ENCODE peak calls at places on chromosome 18, in seven cellular contexts. One of them, this sample, is unnamed.

GRCh38 chr18:79466591-79466990 is 70.9 kb downstream of the NFATC1 start:
- DNase-seq in osteocyte: no peak
- DNase-seq in stimulated activated CD4-positive, alpha-beta T cell treated with anti-CD3 and anti-CD28 coated beads, Interleukin-1b, Interleukin-23, amount 100 ng/mL, for 24 hours: no peak
- DNase-seq in A172: no peak
- DNase-seq in HFFc6: no peak
- DNase-seq in Panc1: no peak
- DNase-seq in activated effector memory CD4-positive, alpha-beta T cell treated with Interleukin-2 at 50 U/mL for 16 hours: no peak
- DNase-seq in this sample: no peak

GRCh38 chr18:2994603-2995432 is 18.1 kb downstream of the LPIN2 start:
- DNase-seq in osteocyte: no peak
- DNase-seq in stimulated activated CD4-positive, alpha-beta T cell treated with anti-CD3 and anti-CD28 coated beads, Interleukin-1b, Interleukin-23, amount 100 ng/mL, for 24 hours: peak; percentile 46
- DNase-seq in A172: no peak
- DNase-seq in HFFc6: no peak
- DNase-seq in Panc1: no peak
- DNase-seq in activated effector memory CD4-positive, alpha-beta T cell treated with Interleukin-2 at 50 U/mL for 16 hours: peak; percentile 57
- DNase-seq in this sample: peak; percentile 46

GRCh38 chr18:79945118-79946042 is 6.1 kb downstream of the SLC66A2 start:
- DNase-seq in osteocyte: no peak
- DNase-seq in stimulated activated CD4-positive, alpha-beta T cell treated with anti-CD3 and anti-CD28 coated beads, Interleukin-1b, Interleukin-23, amount 100 ng/mL, for 24 hours: no peak
- DNase-seq in A172: no peak
- DNase-seq in HFFc6: no peak
- DNase-seq in Panc1: no peak
- DNase-seq in activated effector memory CD4-positive, alpha-beta T cell treated with Interleukin-2 at 50 U/mL for 16 hours: no peak
- DNase-seq in this sample: no peak

GRCh38 chr18:63409301-63409700 is 13.0 kb downstream of the VPS4B start:
- DNase-seq in osteocyte: no peak
- DNase-seq in stimulated activated CD4-positive, alpha-beta T cell treated with anti-CD3 and anti-CD28 coated beads, Interleukin-1b, Interleukin-23, amount 100 ng/mL, for 24 hours: no peak
- DNase-seq in A172: no peak
- DNase-seq in HFFc6: peak; percentile 56
- DNase-seq in Panc1: no peak
- DNase-seq in activated effector memory CD4-positive, alpha-beta T cell treated with Interleukin-2 at 50 U/mL for 16 hours: no peak
- DNase-seq in this sample: no peak

GRCh38 chr18:58495202-58495601 is 133.7 kb downstream of the ALPK2 start:
- DNase-seq in osteocyte: no peak
- DNase-seq in stimulated activated CD4-positive, alpha-beta T cell treated with anti-CD3 and anti-CD28 coated beads, Interleukin-1b, Interleukin-23, amount 100 ng/mL, for 24 hours: no peak
- DNase-seq in A172: no peak
- DNase-seq in HFFc6: no peak
- DNase-seq in Panc1: no peak
- DNase-seq in activated effector memory CD4-positive, alpha-beta T cell treated with Interleukin-2 at 50 U/mL for 16 hours: no peak
- DNase-seq in this sample: no peak

GRCh38 chr18:48531979-48532378 is 6.9 kb upstream of the CTIF start:
- DNase-seq in osteocyte: peak; percentile 53
- DNase-seq in stimulated activated CD4-positive, alpha-beta T cell treated with anti-CD3 and anti-CD28 coated beads, Interleukin-1b, Interleukin-23, amount 100 ng/mL, for 24 hours: no peak
- DNase-seq in A172: no peak
- DNase-seq in HFFc6: no peak
- DNase-seq in Panc1: no peak
- DNase-seq in activated effector memory CD4-positive, alpha-beta T cell treated with Interleukin-2 at 50 U/mL for 16 hours: no peak
- DNase-seq in this sample: no peak

GRCh38 chr18:76499596-76500340 is 4.7 kb upstream of the ZNF516 start:
- DNase-seq in osteocyte: no peak
- DNase-seq in stimulated activated CD4-positive, alpha-beta T cell treated with anti-CD3 and anti-CD28 coated beads, Interleukin-1b, Interleukin-23, amount 100 ng/mL, for 24 hours: no peak
- DNase-seq in A172: no peak
- DNase-seq in HFFc6: no peak
- DNase-seq in Panc1: no peak
- DNase-seq in activated effector memory CD4-positive, alpha-beta T cell treated with Interleukin-2 at 50 U/mL for 16 hours: no peak
- DNase-seq in this sample: no peak

GRCh38 chr18:23401400-23402347 is 51.4 kb upstream of the RIOK3 start:
- DNase-seq in osteocyte: no peak
- DNase-seq in stimulated activated CD4-positive, alpha-beta T cell treated with anti-CD3 and anti-CD28 coated beads, Interleukin-1b, Interleukin-23, amount 100 ng/mL, for 24 hours: no peak
- DNase-seq in A172: peak; percentile 92
- DNase-seq in HFFc6: no peak
- DNase-seq in Panc1: no peak
- DNase-seq in activated effector memory CD4-positive, alpha-beta T cell treated with Interleukin-2 at 50 U/mL for 16 hours: no peak
- DNase-seq in this sample: no peak

GRCh38 chr18:59149007-59149406 is 9.3 kb downstream of the SEC11C start:
- DNase-seq in osteocyte: no peak
- DNase-seq in stimulated activated CD4-positive, alpha-beta T cell treated with anti-CD3 and anti-CD28 coated beads, Interleukin-1b, Interleukin-23, amount 100 ng/mL, for 24 hours: no peak
- DNase-seq in A172: no peak
- DNase-seq in HFFc6: no peak
- DNase-seq in Panc1: no peak
- DNase-seq in activated effector memory CD4-positive, alpha-beta T cell treated with Interleukin-2 at 50 U/mL for 16 hours: no peak
- DNase-seq in this sample: no peak